ENCODE peak calls at places on chromosomes 7 and 10, in five cellular contexts. T is NB4; P is stimulated activated CD4-positive, alpha-beta T cell treated with anti-CD3 and anti-CD28 coated beads, Interleukin-4, amount 100 ng/mL, for 4 hours; N is activated CD4-positive, alpha-beta memory T cell treated with anti-CD3 and anti-CD28 coated beads for 36 hours; C is stomach. K is an unnamed sample.

GRCh38 chr10:49074836-49075235 is 40.5 kb downstream of the VSTM4 start:
- DNase-seq in N (no peak), T (no peak), C (no peak), P (no peak), K (no peak)

GRCh38 chr7:20310963-20311742 is 19.5 kb upstream of the ITGB8 start:
- DNase-seq in T (peak), P (no peak), C (no peak), N (no peak), K (peak)

GRCh38 chr7:20798081-20798693 is 11.5 kb upstream of the SP8 start:
- DNase-seq in P (no peak), C (peak), T (peak), N (peak), K (no peak)

GRCh38 chr7:47326220-47326619 is 255.7 kb downstream of the TNS3 start:
- DNase-seq in N (no peak), C (no peak), P (no peak), T (no peak), K (no peak)

GRCh38 chr10:87565010-87565409 is 60.3 kb downstream of the MINPP1 start:
- DNase-seq in P (no peak), T (no peak), C (no peak), N (no peak), K (no peak)

GRCh38 chr7:137916564-137916963 is 69.8 kb upstream of the DGKI start:
- DNase-seq in P (no peak), N (no peak), T (no peak), C (no peak), K (no peak)

GRCh38 chr7:132815696-132816334 is 239.5 kb upstream of the PLXNA4 start:
- DNase-seq in T (no peak), C (no peak), P (no peak), N (no peak), K (no peak)

GRCh38 chr10:98267894-98268693 is at the start of gene LOXL4:
- DNase-seq in T (peak), C (no peak), P (no peak), N (no peak), K (peak)

GRCh38 chr10:103931603-103932002 is 13.6 kb upstream of the STN1 start:
- DNase-seq in N (no peak), C (no peak), P (no peak), T (no peak), K (no peak)

GRCh38 chr10:110244550-110244949 is 37.1 kb downstream of the MXI1 start:
- DNase-seq in C (no peak), N (no peak), P (no peak), T (no peak), K (no peak)

GRCh38 chr10:4240641-4241197 is 455.7 kb upstream of the KLF6 start:
- DNase-seq in T (no peak), P (no peak), C (no peak), N (no peak), K (no peak)

GRCh38 chr10:5461914-5462840 is 37.2 kb downstream of the CALML5 start:
- DNase-seq in P (no peak), C (no peak), N (no peak), T (peak), K (peak)

GRCh38 chr10:32893431-32893830 is 64.6 kb downstream of the ITGB1 start:
- DNase-seq in N (no peak), P (no peak), T (peak), C (no peak), K (peak)

GRCh38 chr10:44651834-44652233 is 259.3 kb upstream of the TMEM72 start:
- DNase-seq in C (no peak), P (no peak), T (no peak), N (no peak), K (no peak)

K was measured in Kasumi-1.